ENCODE peak calls at places on chromosomes 13 and 19, in seven cellular contexts. G is thyroid gland, V is GM12878, D is heart left ventricle, H is upper lobe of left lung, R is IMR-90, S is esophagus squamous epithelium. Z is an unnamed sample.

GRCh38 chr19:2613507-2614295 is 88.8 kb downstream of the GNG7 start:
- DNase-seq in G (peak), V (no peak), D (no peak), H (peak), R (peak), S (no peak), Z (peak)

GRCh38 chr19:38559428-38560401 is 58.0 kb downstream of the MAP4K1 start:
- DNase-seq in G (peak), V (peak), D (no peak), H (no peak), R (no peak), S (no peak), Z (no peak)

GRCh38 chr19:34350161-34350561 is 14.8 kb upstream of the GPI start:
- DNase-seq in G (no peak), V (no peak), D (no peak), H (no peak), R (peak), S (no peak), Z (no peak)

GRCh38 chr13:21074601-21075302 is 13.4 kb upstream of the LATS2 start:
- DNase-seq in G (no peak), V (no peak), D (peak), H (no peak), R (no peak), S (no peak), Z (no peak)

GRCh38 chr13:99383511-99383921 is 76.3 kb upstream of the GPR183 start:
- DNase-seq in G (no peak), V (no peak), D (no peak), H (no peak), R (no peak), S (no peak), Z (no peak)

GRCh38 chr13:18978447-18978846 is 203.2 kb downstream of the TUBA3C start:
- DNase-seq in G (no peak), V (no peak), D (peak), H (no peak), R (no peak), S (no peak), Z (no peak)

GRCh38 chr13:20882206-20882605 is 20.3 kb downstream of the XPO4 start:
- DNase-seq in G (no peak), V (no peak), D (no peak), H (no peak), R (peak), S (no peak), Z (no peak)

GRCh38 chr13:75788494-75788991 is 152.4 kb downstream of the LMO7 start:
- DNase-seq in G (peak), V (no peak), D (peak), H (no peak), R (peak), S (no peak), Z (peak)

GRCh38 chr19:38769635-38770211 is 3.6 kb downstream of the LGALS7 start:
- DNase-seq in G (peak), V (no peak), D (peak), H (peak), R (peak), S (peak), Z (peak)

GRCh38 chr19:58020985-58021384 is 12.8 kb upstream of the ZSCAN1 start:
- DNase-seq in G (no peak), V (no peak), D (no peak), H (no peak), R (no peak), S (no peak), Z (no peak)

GRCh38 chr19:3062165-3063105 is at the start of gene TLE5:
- DNase-seq in G (peak), V (no peak), D (peak), H (peak), R (no peak), S (no peak), Z (peak)

GRCh38 chr19:50537769-50538230 is 24.1 kb upstream of the ASPDH start:
- DNase-seq in G (peak), V (no peak), D (peak), H (peak), R (peak), S (no peak), Z (peak)

GRCh38 chr19:3580156-3580955 is 4.9 kb upstream of the GIPC3 start:
- DNase-seq in G (no peak), V (no peak), D (no peak), H (no peak), R (peak), S (no peak), Z (no peak)

GRCh38 chr19:5355076-5355475 is 14.5 kb upstream of the PTPRS start:
- DNase-seq in G (no peak), V (no peak), D (no peak), H (no peak), R (no peak), S (no peak), Z (no peak)

GRCh38 chr19:2324220-2324948 is 4.0 kb downstream of the LSM7 start:
- DNase-seq in G (no peak), V (no peak), D (no peak), H (peak), R (no peak), S (no peak), Z (no peak)

GRCh38 chr19:55638864-55639359 is 1.9 kb upstream of the ZNF580 start:
- DNase-seq in G (no peak), V (no peak), D (no peak), H (no peak), R (peak), S (no peak), Z (no peak)

GRCh38 chr19:17948474-17948966 is 15.7 kb downstream of the CCDC124 start:
- DNase-seq in G (peak), V (no peak), D (no peak), H (no peak), R (no peak), S (no peak), Z (no peak)

GRCh38 chr13:76976929-76977328 is 15.0 kb upstream of the CLN5 start:
- DNase-seq in G (no peak), V (no peak), D (no peak), H (no peak), R (no peak), S (no peak), Z (no peak)

GRCh38 chr13:32947886-32948285 is 68.3 kb upstream of the KL start:
- DNase-seq in G (no peak), V (no peak), D (no peak), H (no peak), R (no peak), S (no peak), Z (no peak)

GRCh38 chr13:27635256-27635655 is 13.6 kb downstream of the POLR1D start:
- DNase-seq in G (no peak), V (no peak), D (no peak), H (no peak), R (no peak), S (no peak), Z (no peak)

GRCh38 chr13:96982672-96983071 is 11.6 kb downstream of the OXGR1 start:
- DNase-seq in G (no peak), V (no peak), D (peak), H (no peak), R (no peak), S (no peak), Z (no peak)

GRCh38 chr19:41500443-41500842 is 57.5 kb downstream of the ERICH4 start:
- DNase-seq in G (no peak), V (no peak), D (no peak), H (no peak), R (no peak), S (no peak), Z (no peak)

GRCh38 chr19:33285441-33285927 is 16.9 kb downstream of the CEBPA start:
- DNase-seq in G (peak), V (no peak), D (no peak), H (no peak), R (no peak), S (no peak), Z (peak)

GRCh38 chr13:99346328-99347070 is 39.3 kb upstream of the GPR183 start:
- DNase-seq in G (no peak), V (no peak), D (no peak), H (no peak), R (no peak), S (no peak), Z (no peak)

GRCh38 chr19:7928334-7928706 is 2.4 kb upstream of the CTXN1 start:
- DNase-seq in G (no peak), V (no peak), D (no peak), H (no peak), R (no peak), S (no peak), Z (no peak)

GRCh38 chr19:48113190-48113917 is 2.7 kb upstream of the PLA2G4C start:
- DNase-seq in G (no peak), V (no peak), D (no peak), H (no peak), R (peak), S (no peak), Z (no peak)

GRCh38 chr19:48108997-48109782 is 1.4 kb downstream of the PLA2G4C start:
- DNase-seq in G (no peak), V (no peak), D (no peak), H (no peak), R (no peak), S (no peak), Z (no peak)

GRCh38 chr19:48111280-48111679 is 663 bp upstream of the PLA2G4C start:
- DNase-seq in G (peak), V (no peak), D (no peak), H (no peak), R (no peak), S (no peak), Z (no peak)

DNA sequence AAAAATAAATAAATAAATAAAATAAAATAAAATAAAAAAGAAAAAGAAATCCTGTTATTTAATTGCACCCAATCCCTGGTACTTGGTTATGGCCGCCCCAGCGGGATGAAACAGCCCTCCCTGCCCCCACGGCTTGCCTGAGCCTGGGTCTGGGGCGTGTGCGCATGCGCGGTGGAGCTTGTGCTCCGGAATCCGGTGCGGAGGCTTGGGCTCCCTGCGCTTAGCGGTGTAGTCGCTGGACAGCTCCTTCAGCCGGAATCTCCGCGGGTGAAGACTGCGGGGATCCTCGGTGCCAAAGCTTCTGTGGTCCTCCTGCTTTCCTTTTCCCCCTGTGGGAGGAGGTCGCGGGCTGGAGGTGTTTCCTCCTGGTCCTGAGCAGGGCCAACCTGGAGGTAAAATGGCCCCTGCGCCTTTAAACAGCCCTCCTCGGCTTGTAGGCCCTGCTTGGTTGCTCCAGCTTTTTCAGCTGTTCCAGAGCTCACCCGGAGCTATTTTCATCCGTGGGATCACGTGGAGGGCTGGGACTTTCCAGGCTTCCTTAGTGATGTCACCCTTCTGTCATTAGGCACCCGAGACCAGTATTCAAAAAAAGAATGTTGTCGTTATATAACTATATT is at the start of gene PLA2G4C:
- DNase-seq in G (peak), V (peak), D (peak), H (peak), R (peak), S (peak), Z (peak)
- TF ChIP-seq POLR2A in G (peak), V (peak), D (no peak), H (no peak), R (peak), S (peak), Z (no peak)

GRCh38 chr13:50543767-50544166 is 299.7 kb downstream of the DLEU7 start:
- DNase-seq in G (peak), V (no peak), D (no peak), H (peak), R (peak), S (no peak), Z (no peak)
- H3K27ac ChIP-seq in G (no peak), V (no peak), D (no peak), H (no peak), R (no peak), S (no peak), Z (no peak)

DNA sequence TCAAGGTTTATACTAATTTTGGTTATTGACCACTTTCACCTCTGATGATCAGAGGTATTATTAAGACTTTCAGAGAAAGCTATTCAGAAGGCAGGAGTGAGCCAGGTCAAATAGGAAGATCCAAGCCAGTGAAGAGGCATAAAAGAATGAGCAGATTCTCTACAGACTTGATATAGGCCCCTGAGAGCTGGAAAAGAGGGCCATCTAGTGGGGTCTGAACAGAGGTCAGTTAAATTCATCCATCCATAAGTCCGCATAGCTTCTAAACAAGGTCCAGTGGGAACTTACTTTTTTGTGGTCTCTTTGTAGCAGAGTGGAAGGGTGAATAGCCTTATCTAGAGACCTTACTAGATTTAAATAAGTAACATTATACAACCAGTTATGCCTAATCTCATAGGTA is 126.6 kb upstream of the UFM1 start:
- DNase-seq in G (no peak), V (no peak), D (no peak), H (no peak), R (peak), S (no peak), Z (no peak)
- TF ChIP-seq CTCF in G (no peak), V (peak), D (no peak), H (no peak), R (no peak), S (no peak), Z (no peak)

GRCh38 chr19:11964858-11965645 is at the start of gene ZNF763:
- DNase-seq in G (peak), V (peak), D (peak), H (peak), R (peak), S (peak), Z (peak)
- TF ChIP-seq POLR2A in G (peak), V (peak), D (no peak), H (no peak), R (peak), S (peak), Z (peak)

DNA sequence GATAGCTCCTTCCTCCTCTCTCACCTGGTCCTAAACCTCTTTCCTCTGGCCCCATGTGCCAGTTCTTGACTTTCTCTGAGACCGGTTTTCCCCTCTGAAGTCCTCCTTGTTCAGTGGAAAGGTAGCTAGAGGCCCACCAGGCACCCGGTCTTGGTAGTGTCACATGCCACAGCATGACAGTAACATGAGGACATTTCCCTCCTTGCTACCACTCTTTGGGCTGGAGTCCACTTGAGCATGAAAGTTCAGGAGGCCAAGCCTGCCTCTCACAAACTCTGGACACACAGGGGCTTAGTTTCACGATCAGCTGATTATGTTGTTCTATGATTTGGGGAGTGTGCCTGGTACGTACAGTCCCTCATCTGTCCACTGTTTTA is 45.6 kb downstream of the NFIX start:
- DNase-seq in G (peak), V (no peak), D (no peak), H (no peak), R (no peak), S (no peak), Z (no peak)
- H3K27ac ChIP-seq in G (peak), V (no peak), D (peak), H (peak), R (no peak), S (peak), Z (peak)

GRCh38 chr13:72255908-72256307 is 388.9 kb upstream of the DACH1 start:
- DNase-seq in G (peak), V (no peak), D (no peak), H (no peak), R (no peak), S (no peak), Z (no peak)
- TF ChIP-seq CTCF in G (peak), V (peak), D (no peak), H (peak), R (no peak), S (no peak), Z (no peak)

GRCh38 chr13:113449693-113450347 is 3.5 kb downstream of the ADPRHL1 start:
- DNase-seq in G (no peak), V (no peak), D (no peak), H (no peak), R (no peak), S (no peak), Z (no peak)

GRCh38 chr13:113448545-113448884 is 4.8 kb downstream of the ADPRHL1 start:
- DNase-seq in G (peak), V (no peak), D (peak), H (peak), R (no peak), S (no peak), Z (peak)

GRCh38 chr13:113446488-113446854 is 6.8 kb downstream of the ADPRHL1 start:
- DNase-seq in G (no peak), V (no peak), D (no peak), H (no peak), R (no peak), S (no peak), Z (no peak)

GRCh38 chr13:113447596-113447995 is 5.7 kb downstream of the ADPRHL1 start:
- DNase-seq in G (no peak), V (no peak), D (no peak), H (no peak), R (no peak), S (no peak), Z (no peak)

DNA sequence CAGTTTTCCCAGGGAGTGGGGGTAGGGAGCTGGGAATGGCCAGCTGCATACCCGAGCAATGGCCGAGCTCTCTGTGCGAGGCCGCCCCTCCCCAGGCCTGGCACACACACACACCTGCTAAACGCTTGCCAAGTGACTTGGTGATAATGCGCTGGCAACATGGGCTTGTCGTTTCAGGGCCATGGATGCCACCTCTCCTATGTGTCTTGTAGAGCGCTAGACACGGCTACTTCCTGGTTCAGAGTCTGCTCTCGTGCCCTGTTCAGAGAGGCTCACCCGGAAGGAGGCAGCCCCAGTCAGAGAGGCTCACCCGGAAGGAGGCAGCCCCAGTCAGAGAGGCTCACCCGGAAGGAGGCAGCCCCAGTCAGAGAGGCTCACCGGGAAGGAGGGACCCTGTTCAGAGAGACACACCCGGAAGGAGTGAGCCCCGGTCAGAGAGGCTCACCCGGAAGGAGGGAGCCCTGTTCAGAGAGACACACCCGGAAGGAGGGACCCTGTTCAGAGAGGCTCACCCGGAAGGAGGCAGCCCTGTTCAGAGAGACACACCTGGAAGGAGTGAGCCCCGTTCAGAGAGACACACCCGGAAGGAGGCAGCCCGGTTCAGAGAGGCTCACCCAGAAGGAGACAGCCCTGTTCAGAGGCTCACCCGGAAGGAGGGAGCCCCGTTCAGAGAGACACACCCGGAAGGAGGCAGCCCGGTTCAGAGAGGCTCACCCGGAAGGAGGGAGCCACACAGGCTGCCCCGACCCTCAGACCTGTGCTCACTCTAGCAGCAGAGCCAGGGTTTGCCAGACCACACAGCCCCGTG is 4.2 kb downstream of the ADPRHL1 start:
- DNase-seq in G (no peak), V (peak), D (no peak), H (peak), R (no peak), S (no peak), Z (peak)
- TF ChIP-seq POLR2A in G (no peak), V (peak), D (no peak), H (no peak), R (no peak), S (no peak), Z (no peak)

GRCh38 chr19:902446-903226 is 9.4 kb downstream of the RNU6-9 start:
- DNase-seq in G (peak), V (no peak), D (no peak), H (no peak), R (no peak), S (no peak), Z (no peak)
- H3K27ac ChIP-seq in G (no peak), V (no peak), D (no peak), H (no peak), R (no peak), S (no peak), Z (no peak)